ENCODE peak calls at places on chromosomes 6 and 20, in four cellular contexts. F is pancreas, G is left ventricle myocardium inferior, V is omental fat pad. J is an unnamed sample.

GRCh38 chr6:134029495-134030455 is 22.6 kb downstream of the SLC2A12 start:
- DNase-seq in F (no peak), G (no peak), V (no peak), J (no peak)

GRCh38 chr20:17281478-17281877 is 54.6 kb downstream of the PCSK2 start:
- DNase-seq in F (peak), G (no peak), V (no peak), J (no peak)

GRCh38 chr6:130223508-130223907 is 757 bp upstream of the SAMD3 start:
- DNase-seq in F (no peak), G (no peak), V (no peak), J (peak)

GRCh38 chr20:6178537-6178936 is 55.7 kb upstream of the FERMT1 start:
- DNase-seq in F (no peak), G (no peak), V (no peak), J (no peak)

GRCh38 chr20:56324806-56325205 is 34.0 kb upstream of the FAM210B start:
- DNase-seq in F (no peak), G (no peak), V (no peak), J (no peak)

GRCh38 chr20:38321959-38322598 is 18.1 kb downstream of the BPI start:
- DNase-seq in F (no peak), G (no peak), V (no peak), J (no peak)

GRCh38 chr6:52887912-52888535 is 21.5 kb downstream of the GSTA3 start:
- DNase-seq in F (no peak), G (no peak), V (no peak), J (no peak)

GRCh38 chr6:132788658-132789397 is 9.6 kb downstream of the SLC18B1 start:
- DNase-seq in F (no peak), G (no peak), V (no peak), J (no peak)

GRCh38 chr6:27136077-27136644 is 111.3 kb upstream of the PRSS16 start:
- DNase-seq in F (no peak), G (no peak), V (no peak), J (no peak)

DNA sequence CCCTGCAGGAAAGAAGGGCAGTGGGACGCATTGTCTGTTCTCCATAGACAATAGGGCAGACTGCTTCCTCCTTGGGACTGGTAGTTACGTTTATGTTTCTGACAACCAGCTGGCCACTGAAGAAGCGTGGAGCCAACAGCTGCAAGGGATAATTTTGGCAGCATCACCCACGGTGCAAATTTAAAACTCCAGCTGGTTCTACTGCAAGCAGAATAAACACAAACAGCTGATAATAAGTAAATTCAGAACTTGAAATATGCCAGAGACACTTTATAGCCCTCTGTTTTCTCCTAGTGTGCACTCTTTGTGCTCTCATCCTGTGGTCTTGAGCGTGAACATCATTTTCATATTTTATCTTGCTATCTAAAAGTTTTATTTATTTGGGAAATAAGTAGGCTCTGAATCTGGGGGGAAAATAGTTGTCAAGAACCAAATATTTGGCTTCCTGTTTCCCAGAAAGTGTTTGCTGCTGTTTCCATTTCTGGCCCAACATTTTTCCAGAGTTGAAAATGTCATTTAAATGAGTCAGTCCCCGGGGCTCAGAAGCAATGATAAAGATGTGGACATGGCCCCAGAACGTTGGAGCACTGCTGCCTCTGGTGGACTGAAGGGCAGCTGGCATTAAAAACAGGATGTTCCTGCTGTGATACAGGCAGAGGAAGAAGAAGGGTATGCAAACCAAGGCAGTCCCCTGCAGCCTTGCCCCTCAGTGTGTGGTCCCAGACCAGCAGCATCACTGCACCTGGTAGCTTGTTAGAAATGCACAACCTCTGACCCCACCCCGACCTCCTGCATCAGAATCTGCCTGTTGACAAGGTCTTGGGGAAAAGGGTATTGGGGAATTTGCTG is 12.5 kb upstream of the THBD start:
- DNase-seq in F (no peak), G (peak), V (no peak), J (no peak)
- TF ChIP-seq CTCF in F (no peak), G (peak), V (no peak), J (no peak)

DNA sequence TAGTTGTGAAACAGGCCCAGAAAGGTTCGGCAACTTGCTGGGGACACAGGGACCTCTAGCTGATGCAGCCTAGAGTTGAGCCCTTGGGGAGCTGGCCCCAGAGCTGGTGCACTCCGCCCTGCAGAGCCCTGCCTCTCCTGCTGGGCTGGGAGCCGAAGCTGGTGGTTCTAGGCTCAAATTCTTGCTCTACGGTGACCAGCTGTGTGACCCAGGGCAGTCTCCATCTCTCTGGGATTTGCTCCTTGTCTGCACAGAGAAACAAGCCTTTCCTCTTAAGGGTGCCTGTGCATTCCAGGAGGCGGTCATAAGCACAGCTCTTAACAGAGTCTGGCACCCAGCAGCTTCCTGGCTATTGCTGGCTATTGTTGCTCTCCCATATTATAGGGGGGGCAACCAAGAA is 47.4 kb downstream of the RBM38 start:
- DNase-seq in F (no peak), G (no peak), V (no peak), J (no peak)
- TF ChIP-seq CTCF in F (no peak), G (no peak), V (no peak), J (no peak)

DNA sequence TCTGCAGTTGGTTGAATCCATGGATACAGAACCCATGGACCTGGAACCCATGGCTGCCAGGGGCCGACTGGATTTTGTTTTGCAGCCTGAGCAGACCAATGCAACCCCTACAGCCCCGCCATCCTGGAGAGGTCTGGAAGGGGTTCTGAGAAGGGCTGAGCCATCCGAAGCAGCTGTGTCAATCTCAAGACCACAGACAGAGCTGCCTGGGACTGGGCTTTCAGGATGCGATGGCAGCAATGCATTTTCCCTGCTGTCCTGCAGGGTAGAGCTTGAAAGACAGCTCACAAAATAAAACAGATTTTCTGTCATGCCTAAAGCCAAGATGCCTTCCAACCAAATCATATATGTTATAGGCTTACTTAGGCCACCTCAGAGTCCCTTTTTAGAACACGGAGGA is 125.8 kb upstream of the NXT1 start:
- DNase-seq in F (no peak), G (no peak), V (no peak), J (no peak)
- TF ChIP-seq CTCF in F (no peak), G (no peak), V (no peak), J (no peak)

GRCh38 chr6:24933266-24933665 is 2.5 kb downstream of the RIPOR2 start:
- DNase-seq in F (no peak), G (no peak), V (no peak), J (no peak)

GRCh38 chr6:24933868-24934401 is 1.8 kb downstream of the RIPOR2 start:
- DNase-seq in F (no peak), G (no peak), V (no peak), J (no peak)

GRCh38 chr6:24936641-24937317 is 1.0 kb upstream of the RIPOR2 start:
- DNase-seq in F (no peak), G (no peak), V (no peak), J (peak)

GRCh38 chr6:24935323-24935722 is 437 bp downstream of the RIPOR2 start:
- DNase-seq in F (no peak), G (no peak), V (no peak), J (no peak)

GRCh38 chr6:24935753-24936152 is at the start of gene RIPOR2:
- DNase-seq in F (no peak), G (peak), V (no peak), J (peak)
- TF ChIP-seq CTCF in F (no peak), G (no peak), V (no peak), J (peak)

GRCh38 chr20:45934587-45935415 is at the start of gene PCIF1:
- DNase-seq in F (peak), G (peak), V (peak), J (peak)
- TF ChIP-seq CTCF in F (no peak), G (no peak), V (no peak), J (no peak)

GRCh38 chr6:4021133-4021861 is 57.6 kb downstream of the FAM217A start:
- DNase-seq in F (peak), G (peak), V (peak), J (peak)

GRCh38 chr6:4020822-4021132 is 58.2 kb downstream of the FAM217A start:
- DNase-seq in F (no peak), G (no peak), V (no peak), J (no peak)

GRCh38 chr6:4017847-4018193 is 61.1 kb downstream of the FAM217A start:
- DNase-seq in F (no peak), G (no peak), V (no peak), J (no peak)

GRCh38 chr6:4017058-4017457 is 61.9 kb downstream of the FAM217A start:
- DNase-seq in F (no peak), G (no peak), V (no peak), J (no peak)

DNA sequence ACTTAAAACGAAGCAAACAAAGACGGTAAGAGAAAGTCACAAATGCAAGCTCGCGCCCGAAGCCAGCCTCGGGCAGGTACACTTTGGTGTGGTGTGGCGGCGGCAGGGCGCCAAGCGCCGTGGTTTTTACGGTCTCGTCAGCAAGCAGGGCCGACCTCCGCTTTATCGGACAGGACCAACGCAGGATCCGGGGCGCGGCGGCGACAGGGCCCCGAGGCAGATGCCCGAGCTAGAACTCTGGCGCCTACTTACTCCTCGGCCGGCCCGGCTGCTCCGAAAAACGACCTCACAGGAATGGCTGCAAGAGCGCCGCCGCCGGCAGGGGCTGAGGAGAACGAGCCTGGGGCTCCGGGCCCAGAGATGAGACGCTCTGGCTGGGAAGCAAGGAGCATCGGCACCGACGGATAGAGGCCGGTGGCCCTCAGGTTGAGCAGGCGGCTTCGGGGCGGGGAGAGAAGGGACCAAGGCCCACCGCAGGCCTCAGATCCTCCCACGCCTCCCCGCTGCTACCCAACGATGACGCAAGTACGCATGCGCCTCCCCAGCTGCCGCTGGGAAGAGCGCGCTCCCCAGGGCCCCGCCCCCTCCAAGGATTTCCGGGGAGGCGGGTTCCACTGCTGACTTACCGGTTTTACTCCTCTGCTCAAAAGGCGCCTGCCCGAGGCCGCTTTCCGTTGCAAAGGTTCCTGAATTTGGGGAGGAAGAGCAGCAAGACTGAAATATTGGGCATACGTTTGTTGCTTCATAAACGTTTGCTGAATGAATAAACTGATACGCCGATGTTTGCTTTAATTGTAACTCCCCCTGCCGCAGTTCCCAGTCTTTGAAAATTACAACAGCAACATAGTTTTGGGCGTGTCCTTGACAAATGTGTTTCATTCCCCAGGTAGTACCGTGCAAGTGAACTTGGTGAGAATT is 60.5 kb downstream of the FAM217A start:
- DNase-seq in F (peak), G (peak), V (peak), J (peak)
- TF ChIP-seq CTCF in F (no peak), G (peak), V (no peak), J (peak)

GRCh38 chr6:131784561-131784960 is 23.3 kb upstream of the ENPP1 start:
- DNase-seq in F (no peak), G (peak), V (no peak), J (no peak)

GRCh38 chr6:131781717-131782116 is 26.1 kb upstream of the ENPP1 start:
- DNase-seq in F (no peak), G (no peak), V (no peak), J (no peak)

GRCh38 chr6:131780600-131780999 is 27.2 kb upstream of the ENPP1 start:
- DNase-seq in F (no peak), G (no peak), V (no peak), J (no peak)

GRCh38 chr6:131779304-131779703 is 28.5 kb upstream of the ENPP1 start:
- DNase-seq in F (no peak), G (no peak), V (no peak), J (no peak)

GRCh38 chr6:131782764-131783163 is 25.1 kb upstream of the ENPP1 start:
- DNase-seq in F (peak), G (no peak), V (no peak), J (no peak)
- TF ChIP-seq CTCF in F (peak), G (peak), V (no peak), J (no peak)

GRCh38 chr6:152642578-152643375 is 5.6 kb upstream of the SYNE1 start:
- DNase-seq in F (peak), G (peak), V (no peak), J (peak)
- TF ChIP-seq CTCF in F (peak), G (peak), V (no peak), J (peak)

J was measured in natural killer cell.